ENCODE peak calls at places on chromosomes 2 and 18, in nine cellular contexts. K is GM23248; J is nucleus accumbens; Y is AG09319; W is activated CD4-positive, alpha-beta T cell treated with anti-CD3 and anti-CD28 coated beads, Interleukin-2, amount 50 U/mL, for 24 hours; N is heart left ventricle; D is endothelial cell of umbilical vein; E is non-pigmented ciliary epithelial cell; M is CD4-positive, alpha-beta T cell. I is an unnamed sample.
A peak's percentile ranks its signal among the peaks of the same experiment; 100 is the strongest.

GRCh38 chr18:48956378-48956777 is 5.6 kb upstream of the SMAD7 start:
- DNase-seq in D (no peak), W (no peak), K (peak; percentile 89), M (no peak), Y (no peak), N (no peak), J (no peak), E (no peak), I (no peak)

GRCh38 chr2:27708257-27708654 is 44.6 kb downstream of the SLC4A1AP start:
- DNase-seq in Y (no peak), J (no peak), W (no peak), K (no peak), M (no peak), E (no peak), N (no peak), D (no peak), I (no peak)

GRCh38 chr18:57624988-57625387 is 3.4 kb upstream of the NARS1 start:
- DNase-seq in K (peak; percentile 66), N (no peak), J (no peak), Y (no peak), E (no peak), D (no peak), W (no peak), M (no peak), I (no peak)

GRCh38 chr2:161122772-161123530 is 37.3 kb upstream of the TANK start:
- DNase-seq in M (no peak), W (peak; percentile 18), Y (peak; percentile 78), J (peak; percentile 13), N (peak; percentile 31), D (peak; percentile 95), E (peak; percentile 85), K (peak; percentile 91), I (no peak)

GRCh38 chr18:61308009-61308408 is 25.2 kb upstream of the CDH20 start:
- DNase-seq in N (no peak), M (no peak), J (no peak), E (no peak), Y (no peak), D (no peak), W (no peak), K (no peak), I (no peak)

GRCh38 chr18:74488354-74488753 is 7.8 kb upstream of the CNDP2 start:
- DNase-seq in M (no peak), J (no peak), E (no peak), W (no peak), D (no peak), Y (no peak), K (no peak), N (no peak), I (no peak)

GRCh38 chr2:20351555-20352229 is 1.0 kb upstream of the PUM2 start:
- DNase-seq in M (no peak), E (no peak), Y (no peak), N (no peak), J (no peak), W (no peak), K (no peak), D (no peak), I (peak; percentile 65)

GRCh38 chr18:39523281-39523680 is 1957.7 kb upstream of the CELF4 start:
- DNase-seq in D (peak; percentile 57), J (no peak), Y (no peak), N (no peak), K (peak; percentile 60), E (no peak), W (no peak), M (no peak), I (no peak)

GRCh38 chr18:28793911-28794310 is 617.0 kb upstream of the CDH2 start:
- DNase-seq in E (no peak), M (no peak), J (no peak), K (no peak), N (no peak), W (no peak), D (peak; percentile 75), Y (no peak), I (no peak)

GRCh38 chr2:151217343-151217742 is 44.3 kb downstream of the RBM43 start:
- DNase-seq in J (no peak), N (no peak), E (no peak), M (no peak), W (no peak), K (no peak), D (no peak), Y (no peak), I (no peak)

GRCh38 chr2:143480586-143481230 is 351.5 kb downstream of the ARHGAP15 start:
- DNase-seq in D (no peak), M (no peak), E (no peak), J (no peak), Y (no peak), K (peak; percentile 18), N (no peak), W (no peak), I (no peak)

GRCh38 chr2:196729418-196729817 is 70.1 kb downstream of the GTF3C3 start:
- DNase-seq in Y (no peak), D (no peak), E (no peak), K (no peak), W (no peak), N (no peak), M (no peak), J (no peak), I (no peak)

GRCh38 chr18:48140738-48141137 is 210.3 kb upstream of the SMAD2 start:
- DNase-seq in K (no peak), Y (no peak), D (no peak), M (no peak), J (no peak), W (no peak), N (no peak), E (no peak), I (no peak)

GRCh38 chr18:54479365-54479764 is 111.7 kb upstream of the DYNAP start:
- DNase-seq in N (no peak), D (no peak), W (no peak), E (no peak), Y (no peak), J (no peak), K (peak; percentile 17), M (no peak), I (no peak)

GRCh38 chr2:105590780-105591660 is 153.7 kb upstream of the NCK2 start:
- DNase-seq in M (no peak), N (no peak), Y (no peak), J (no peak), W (no peak), E (no peak), K (no peak), D (no peak), I (no peak)

GRCh38 chr2:153222231-153223165 is 256.1 kb downstream of the RPRM start:
- DNase-seq in M (no peak), K (no peak), E (peak; percentile 1), N (no peak), Y (no peak), D (no peak), W (no peak), J (no peak), I (no peak)

GRCh38 chr2:30666307-30666874 is 140.9 kb downstream of the CAPN13 start:
- DNase-seq in K (peak; percentile 91), M (no peak), E (peak; percentile 95), J (no peak), N (no peak), Y (peak; percentile 53), W (no peak), D (peak; percentile 57), I (no peak)

GRCh38 chr18:24799176-24799575 is 338.7 kb downstream of the HRH4 start:
- DNase-seq in Y (no peak), N (no peak), J (no peak), W (no peak), K (no peak), D (peak; percentile 20), M (no peak), E (no peak), I (no peak)

GRCh38 chr2:157940024-157940423 is 63.9 kb upstream of the ACVR1 start:
- DNase-seq in K (peak; percentile 11), D (no peak), W (no peak), Y (no peak), J (no peak), E (no peak), N (no peak), M (no peak), I (no peak)

GRCh38 chr18:68965817-68966216 is 167.9 kb downstream of the CCDC102B start:
- DNase-seq in K (no peak), J (no peak), D (no peak), Y (no peak), M (no peak), N (no peak), E (no peak), W (no peak), I (no peak)

GRCh38 chr2:211454684-211455083 is 898.3 kb downstream of the CPS1 start:
- DNase-seq in M (no peak), Y (no peak), D (no peak), N (no peak), K (no peak), W (no peak), J (no peak), E (no peak), I (peak; percentile 41)

GRCh38 chr2:75525434-75526308 is 35.1 kb downstream of the EVA1A start:
- DNase-seq in N (no peak), W (no peak), K (peak; percentile 75), D (no peak), M (no peak), E (no peak), Y (no peak), J (no peak), I (no peak)

GRCh38 chr2:38535745-38536506 is 66.8 kb downstream of the HNRNPLL start:
- DNase-seq in J (peak; percentile 49), N (peak; percentile 78), W (peak; percentile 74), K (peak; percentile 87), M (peak; percentile 75), D (peak; percentile 75), E (no peak), Y (no peak), I (peak; percentile 15)

GRCh38 chr2:28633739-28634138 is 117.9 kb upstream of the PPP1CB start:
- DNase-seq in E (peak; percentile 78), J (no peak), M (no peak), Y (no peak), N (no peak), D (no peak), W (no peak), K (peak; percentile 92), I (no peak)

GRCh38 chr2:216115224-216115582 is 6.1 kb downstream of the XRCC5 start:
- DNase-seq in N (no peak), M (no peak), J (no peak), D (no peak), E (no peak), K (no peak), W (no peak), Y (no peak), I (no peak)

GRCh38 chr2:133940134-133940533 is 313.7 kb upstream of the MGAT5 start:
- DNase-seq in N (no peak), Y (no peak), J (no peak), E (no peak), K (no peak), D (no peak), M (no peak), W (no peak), I (no peak)

GRCh38 chr2:214808961-214809750 is at the start of gene BARD1:
- DNase-seq in M (peak; percentile 38), Y (peak; percentile 19), N (peak; percentile 43), D (no peak), J (peak; percentile 63), W (peak; percentile 33), K (peak; percentile 84), E (no peak), I (no peak)

GRCh38 chr18:9737814-9738160 is 29.7 kb downstream of the RAB31 start:
- DNase-seq in Y (no peak), E (no peak), K (peak; percentile 26), N (no peak), D (no peak), M (no peak), W (no peak), J (peak; percentile 56), I (no peak)

GRCh38 chr2:11438555-11439080 is 27.3 kb downstream of the E2F6 start:
- DNase-seq in W (no peak), Y (no peak), E (no peak), M (no peak), J (no peak), K (no peak), N (no peak), D (no peak), I (no peak)

GRCh38 chr18:74310411-74310810 is 5.2 kb upstream of the C18orf63 start:
- DNase-seq in M (no peak), D (peak; percentile 8), W (no peak), N (no peak), J (no peak), K (peak; percentile 79), E (no peak), Y (no peak), I (no peak)

GRCh38 chr18:24837065-24837464 is 376.6 kb downstream of the HRH4 start:
- DNase-seq in Y (peak; percentile 97), D (no peak), N (no peak), E (peak; percentile 10), M (no peak), J (no peak), K (peak; percentile 89), W (no peak), I (no peak)